ENCODE peak calls at places on chromosomes 6 and 20, in four cellular contexts. G is MM.1S, Z is foreskin keratinocyte, K is fibroblast of gingiva. M is an unnamed sample.
A peak's percentile ranks its signal among the peaks of the same experiment; 100 is the strongest.

GRCh38 chr6:39026175-39026574 is 22.4 kb upstream of the GLP1R start:
- DNase-seq in G (no peak), Z (no peak), K (no peak), M (no peak)

GRCh38 chr6:123208111-123208510 is 212.1 kb downstream of the CLVS2 start:
- DNase-seq in G (no peak), Z (no peak), K (no peak), M (no peak)

GRCh38 chr20:62281161-62281933 is 21.4 kb upstream of the ADRM1 start:
- DNase-seq in G (no peak), Z (no peak), K (no peak), M (no peak)

GRCh38 chr6:45599053-45599452 is 221.3 kb upstream of the SUPT3H start:
- DNase-seq in G (no peak), Z (peak; percentile 46), K (no peak), M (no peak)

GRCh38 chr6:134516582-134516981 is 198.7 kb upstream of the SGK1 start:
- DNase-seq in G (no peak), Z (no peak), K (no peak), M (no peak)

GRCh38 chr6:53179961-53180651 is 31.5 kb upstream of the GCM1 start:
- DNase-seq in G (no peak), Z (no peak), K (no peak), M (peak; percentile 57)

GRCh38 chr6:15956205-15957106 is 172.4 kb upstream of the MYLIP start:
- DNase-seq in G (no peak), Z (no peak), K (no peak), M (no peak)

GRCh38 chr20:56343861-56344381 is 14.9 kb upstream of the FAM210B start:
- DNase-seq in G (peak; percentile 59), Z (no peak), K (peak; percentile 26), M (no peak)